ENCODE peak calls at places on chromosome 6, in eight cellular contexts. One of them, this sample, is unnamed. For H3K9me3, the result is how much of the 10 kb centered on the place peaks cover.

GRCh38 chr6:116971959-116972358 is 94.9 kb downstream of the RFX6 start:
- DNase-seq in tibial artery: no peak
- DNase-seq in CD4-positive, CD25-positive, alpha-beta regulatory T cell: peak
- DNase-seq in neuronal stem cell: peak
- DNase-seq in mucosa of descending colon: no peak
- DNase-seq in endothelial cell of umbilical vein: peak
- DNase-seq in heart right ventricle: no peak
- DNase-seq in GM23248: peak
- DNase-seq in this sample: no peak

GRCh38 chr6:166586424-166587156 is at the start of gene RAMACL:
- DNase-seq in mucosa of descending colon: no peak
- DNase-seq in neuronal stem cell: no peak
- DNase-seq in tibial artery: no peak
- DNase-seq in CD4-positive, CD25-positive, alpha-beta regulatory T cell: peak
- DNase-seq in heart right ventricle: no peak
- DNase-seq in GM23248: no peak
- DNase-seq in endothelial cell of umbilical vein: no peak
- DNase-seq in this sample: no peak

GRCh38 chr6:1929931-1930330 is 315.5 kb downstream of the GMDS start:
- DNase-seq in GM23248: no peak
- DNase-seq in neuronal stem cell: no peak
- DNase-seq in CD4-positive, CD25-positive, alpha-beta regulatory T cell: no peak
- DNase-seq in heart right ventricle: no peak
- DNase-seq in mucosa of descending colon: no peak
- DNase-seq in endothelial cell of umbilical vein: no peak
- DNase-seq in tibial artery: no peak
- DNase-seq in this sample: no peak

GRCh38 chr6:26029857-26030653 is 57.2 kb upstream of the HFE start:
- DNase-seq in GM23248: no peak
- DNase-seq in heart right ventricle: no peak
- DNase-seq in CD4-positive, CD25-positive, alpha-beta regulatory T cell: no peak
- DNase-seq in mucosa of descending colon: no peak
- DNase-seq in tibial artery: no peak
- DNase-seq in endothelial cell of umbilical vein: no peak
- DNase-seq in neuronal stem cell: no peak
- DNase-seq in this sample: no peak

GRCh38 chr6:1001655-1002349 is 308.9 kb upstream of the EXOC2 start:
- DNase-seq in CD4-positive, CD25-positive, alpha-beta regulatory T cell: no peak
- DNase-seq in endothelial cell of umbilical vein: no peak
- DNase-seq in tibial artery: no peak
- DNase-seq in neuronal stem cell: no peak
- DNase-seq in mucosa of descending colon: no peak
- DNase-seq in heart right ventricle: no peak
- DNase-seq in GM23248: peak
- DNase-seq in this sample: no peak

GRCh38 chr6:32624565-32624964 is 12.6 kb upstream of the HLA-DQA1 start:
- DNase-seq in GM23248: no peak
- DNase-seq in heart right ventricle: no peak
- DNase-seq in tibial artery: no peak
- DNase-seq in neuronal stem cell: no peak
- DNase-seq in mucosa of descending colon: no peak
- DNase-seq in CD4-positive, CD25-positive, alpha-beta regulatory T cell: no peak
- DNase-seq in endothelial cell of umbilical vein: no peak
- DNase-seq in this sample: no peak

GRCh38 chr6:111764238-111765182 is 108.7 kb downstream of the FYN start:
- DNase-seq in GM23248: no peak
- DNase-seq in mucosa of descending colon: peak
- DNase-seq in CD4-positive, CD25-positive, alpha-beta regulatory T cell: peak
- DNase-seq in endothelial cell of umbilical vein: no peak
- DNase-seq in neuronal stem cell: no peak
- DNase-seq in tibial artery: no peak
- DNase-seq in heart right ventricle: no peak
- DNase-seq in this sample: no peak

GRCh38 chr6:21278078-21278790 is 315.3 kb upstream of the SOX4 start:
- DNase-seq in endothelial cell of umbilical vein: no peak
- DNase-seq in mucosa of descending colon: no peak
- DNase-seq in heart right ventricle: peak
- DNase-seq in GM23248: no peak
- DNase-seq in tibial artery: no peak
- DNase-seq in neuronal stem cell: no peak
- DNase-seq in CD4-positive, CD25-positive, alpha-beta regulatory T cell: no peak
- DNase-seq in this sample: no peak

GRCh38 chr6:119349341-119350201 is at the start of gene MAN1A1:
- DNase-seq in endothelial cell of umbilical vein: peak
- DNase-seq in CD4-positive, CD25-positive, alpha-beta regulatory T cell: peak
- DNase-seq in heart right ventricle: peak
- DNase-seq in mucosa of descending colon: peak
- DNase-seq in tibial artery: peak
- DNase-seq in neuronal stem cell: peak
- DNase-seq in GM23248: peak
- DNase-seq in this sample: peak

GRCh38 chr6:42766163-42766670 is 15.6 kb upstream of the BICRAL start:
- DNase-seq in tibial artery: no peak
- DNase-seq in GM23248: peak
- DNase-seq in heart right ventricle: no peak
- DNase-seq in neuronal stem cell: no peak
- DNase-seq in CD4-positive, CD25-positive, alpha-beta regulatory T cell: no peak
- DNase-seq in endothelial cell of umbilical vein: no peak
- DNase-seq in mucosa of descending colon: no peak
- DNase-seq in this sample: no peak

GRCh38 chr6:132140150-132140549 is 189.0 kb upstream of the CCN2 start:
- DNase-seq in heart right ventricle: no peak
- DNase-seq in CD4-positive, CD25-positive, alpha-beta regulatory T cell: no peak
- DNase-seq in neuronal stem cell: no peak
- DNase-seq in GM23248: no peak
- DNase-seq in tibial artery: no peak
- DNase-seq in endothelial cell of umbilical vein: no peak
- DNase-seq in mucosa of descending colon: no peak
- DNase-seq in this sample: no peak

GRCh38 chr6:81485395-81485794 is 267.1 kb downstream of the TENT5A start:
- DNase-seq in tibial artery: no peak
- DNase-seq in CD4-positive, CD25-positive, alpha-beta regulatory T cell: no peak
- DNase-seq in heart right ventricle: no peak
- DNase-seq in mucosa of descending colon: no peak
- DNase-seq in neuronal stem cell: no peak
- DNase-seq in endothelial cell of umbilical vein: no peak
- DNase-seq in GM23248: no peak
- DNase-seq in this sample: no peak

GRCh38 chr6:30611856-30612194 is 5.2 kb downstream of the PPP1R10 start:
- DNase-seq in endothelial cell of umbilical vein: no peak
- DNase-seq in neuronal stem cell: no peak
- DNase-seq in CD4-positive, CD25-positive, alpha-beta regulatory T cell: no peak
- DNase-seq in tibial artery: no peak
- DNase-seq in heart right ventricle: no peak
- DNase-seq in GM23248: no peak
- DNase-seq in mucosa of descending colon: no peak
- DNase-seq in this sample: no peak
- H3K4me3 ChIP-seq in endothelial cell of umbilical vein: no peak
- H3K4me3 ChIP-seq in neuronal stem cell: no peak
- H3K4me3 ChIP-seq in CD4-positive, CD25-positive, alpha-beta regulatory T cell: peak
- H3K4me3 ChIP-seq in tibial artery: no peak
- H3K4me3 ChIP-seq in heart right ventricle: no peak
- H3K4me3 ChIP-seq in GM23248: no peak
- H3K4me3 ChIP-seq in mucosa of descending colon: no peak
- H3K4me3 ChIP-seq in this sample: no peak

GRCh38 chr6:78744144-78744543 is 123.2 kb upstream of the IRAK1BP1 start:
- DNase-seq in mucosa of descending colon: no peak
- DNase-seq in endothelial cell of umbilical vein: no peak
- DNase-seq in tibial artery: no peak
- DNase-seq in neuronal stem cell: no peak
- DNase-seq in CD4-positive, CD25-positive, alpha-beta regulatory T cell: no peak
- DNase-seq in GM23248: no peak
- DNase-seq in heart right ventricle: no peak
- DNase-seq in this sample: no peak
- H3K9me3 ChIP-seq in mucosa of descending colon: under half
- H3K9me3 ChIP-seq in endothelial cell of umbilical vein: under half
- H3K9me3 ChIP-seq in tibial artery: under half
- H3K9me3 ChIP-seq in neuronal stem cell: under half
- H3K9me3 ChIP-seq in CD4-positive, CD25-positive, alpha-beta regulatory T cell: under half
- H3K9me3 ChIP-seq in GM23248: under half
- H3K9me3 ChIP-seq in heart right ventricle: under half
- H3K9me3 ChIP-seq in this sample: under half

GRCh38 chr6:79630883-79631799 is at the start of gene SH3BGRL2:
- DNase-seq in endothelial cell of umbilical vein: peak
- DNase-seq in neuronal stem cell: peak
- DNase-seq in GM23248: peak
- DNase-seq in tibial artery: peak
- DNase-seq in heart right ventricle: peak
- DNase-seq in mucosa of descending colon: peak
- DNase-seq in CD4-positive, CD25-positive, alpha-beta regulatory T cell: peak
- DNase-seq in this sample: peak

GRCh38 chr6:79632580-79632979 is 1.5 kb downstream of the SH3BGRL2 start:
- DNase-seq in mucosa of descending colon: no peak
- DNase-seq in GM23248: no peak
- DNase-seq in endothelial cell of umbilical vein: no peak
- DNase-seq in tibial artery: no peak
- DNase-seq in heart right ventricle: no peak
- DNase-seq in neuronal stem cell: no peak
- DNase-seq in CD4-positive, CD25-positive, alpha-beta regulatory T cell: no peak
- DNase-seq in this sample: no peak

GRCh38 chr6:79628466-79629288 is 2.5 kb upstream of the SH3BGRL2 start:
- DNase-seq in CD4-positive, CD25-positive, alpha-beta regulatory T cell: no peak
- DNase-seq in GM23248: no peak
- DNase-seq in neuronal stem cell: no peak
- DNase-seq in heart right ventricle: no peak
- DNase-seq in tibial artery: no peak
- DNase-seq in mucosa of descending colon: no peak
- DNase-seq in endothelial cell of umbilical vein: no peak
- DNase-seq in this sample: no peak

GRCh38 chr6:79631800-79632172 is 657 bp downstream of the SH3BGRL2 start:
- DNase-seq in neuronal stem cell: no peak
- DNase-seq in GM23248: peak
- DNase-seq in CD4-positive, CD25-positive, alpha-beta regulatory T cell: no peak
- DNase-seq in tibial artery: no peak
- DNase-seq in heart right ventricle: no peak
- DNase-seq in mucosa of descending colon: no peak
- DNase-seq in endothelial cell of umbilical vein: no peak
- DNase-seq in this sample: no peak

GRCh38 chr6:79630400-79630882 is 688 bp upstream of the SH3BGRL2 start:
- DNase-seq in tibial artery: no peak
- DNase-seq in CD4-positive, CD25-positive, alpha-beta regulatory T cell: no peak
- DNase-seq in GM23248: no peak
- DNase-seq in neuronal stem cell: no peak
- DNase-seq in endothelial cell of umbilical vein: no peak
- DNase-seq in mucosa of descending colon: no peak
- DNase-seq in heart right ventricle: no peak
- DNase-seq in this sample: no peak
- H3K4me3 ChIP-seq in tibial artery: peak
- H3K4me3 ChIP-seq in CD4-positive, CD25-positive, alpha-beta regulatory T cell: no peak
- H3K4me3 ChIP-seq in GM23248: peak
- H3K4me3 ChIP-seq in neuronal stem cell: peak
- H3K4me3 ChIP-seq in endothelial cell of umbilical vein: peak
- H3K4me3 ChIP-seq in mucosa of descending colon: peak
- H3K4me3 ChIP-seq in heart right ventricle: peak
- H3K4me3 ChIP-seq in this sample: peak

GRCh38 chr6:167770291-167770955 is 56.3 kb upstream of the AFDN start:
- DNase-seq in endothelial cell of umbilical vein: no peak
- DNase-seq in heart right ventricle: no peak
- DNase-seq in mucosa of descending colon: no peak
- DNase-seq in CD4-positive, CD25-positive, alpha-beta regulatory T cell: no peak
- DNase-seq in tibial artery: no peak
- DNase-seq in neuronal stem cell: no peak
- DNase-seq in GM23248: no peak
- DNase-seq in this sample: no peak
- H3K9me3 ChIP-seq in endothelial cell of umbilical vein: under half
- H3K9me3 ChIP-seq in heart right ventricle: under half
- H3K9me3 ChIP-seq in mucosa of descending colon: under half
- H3K9me3 ChIP-seq in CD4-positive, CD25-positive, alpha-beta regulatory T cell: under half
- H3K9me3 ChIP-seq in tibial artery: under half
- H3K9me3 ChIP-seq in neuronal stem cell: under half
- H3K9me3 ChIP-seq in GM23248: under half
- H3K9me3 ChIP-seq in this sample: under half

DNA sequence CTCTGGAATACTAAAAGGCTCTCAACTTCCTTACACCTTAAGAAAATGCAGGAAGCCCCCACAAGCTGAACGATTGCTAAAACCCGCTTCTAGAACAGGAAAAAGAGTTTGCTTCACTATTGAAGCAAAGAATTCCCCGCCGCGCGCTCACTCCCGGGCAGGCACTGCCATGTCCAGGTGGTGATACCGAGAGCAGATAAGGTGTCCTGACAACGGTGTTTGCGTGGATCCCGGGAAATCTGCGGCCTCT is 1.1 kb downstream of the RRAGD start:
- DNase-seq in endothelial cell of umbilical vein: no peak
- DNase-seq in tibial artery: peak
- DNase-seq in CD4-positive, CD25-positive, alpha-beta regulatory T cell: no peak
- DNase-seq in heart right ventricle: no peak
- DNase-seq in mucosa of descending colon: no peak
- DNase-seq in GM23248: peak
- DNase-seq in neuronal stem cell: no peak
- DNase-seq in this sample: no peak
- H3K4me3 ChIP-seq in endothelial cell of umbilical vein: no peak
- H3K4me3 ChIP-seq in tibial artery: peak
- H3K4me3 ChIP-seq in CD4-positive, CD25-positive, alpha-beta regulatory T cell: peak
- H3K4me3 ChIP-seq in heart right ventricle: peak
- H3K4me3 ChIP-seq in mucosa of descending colon: peak
- H3K4me3 ChIP-seq in GM23248: peak
- H3K4me3 ChIP-seq in neuronal stem cell: peak
- H3K4me3 ChIP-seq in this sample: peak

GRCh38 chr6:57324538-57324937 is 7.1 kb downstream of the PRIM2 start:
- DNase-seq in mucosa of descending colon: no peak
- DNase-seq in tibial artery: no peak
- DNase-seq in GM23248: peak
- DNase-seq in endothelial cell of umbilical vein: peak
- DNase-seq in heart right ventricle: no peak
- DNase-seq in neuronal stem cell: no peak
- DNase-seq in CD4-positive, CD25-positive, alpha-beta regulatory T cell: peak
- DNase-seq in this sample: no peak

GRCh38 chr6:57329933-57330332 is 12.5 kb downstream of the PRIM2 start:
- DNase-seq in CD4-positive, CD25-positive, alpha-beta regulatory T cell: no peak
- DNase-seq in endothelial cell of umbilical vein: no peak
- DNase-seq in GM23248: no peak
- DNase-seq in neuronal stem cell: no peak
- DNase-seq in heart right ventricle: no peak
- DNase-seq in mucosa of descending colon: no peak
- DNase-seq in tibial artery: no peak
- DNase-seq in this sample: no peak

GRCh38 chr6:57327311-57327710 is 9.9 kb downstream of the PRIM2 start:
- DNase-seq in GM23248: no peak
- DNase-seq in tibial artery: no peak
- DNase-seq in mucosa of descending colon: no peak
- DNase-seq in CD4-positive, CD25-positive, alpha-beta regulatory T cell: no peak
- DNase-seq in neuronal stem cell: no peak
- DNase-seq in endothelial cell of umbilical vein: no peak
- DNase-seq in heart right ventricle: no peak
- DNase-seq in this sample: no peak

GRCh38 chr6:57328074-57328473 is 10.6 kb downstream of the PRIM2 start:
- DNase-seq in neuronal stem cell: no peak
- DNase-seq in GM23248: no peak
- DNase-seq in mucosa of descending colon: no peak
- DNase-seq in endothelial cell of umbilical vein: no peak
- DNase-seq in CD4-positive, CD25-positive, alpha-beta regulatory T cell: no peak
- DNase-seq in tibial artery: no peak
- DNase-seq in heart right ventricle: no peak
- DNase-seq in this sample: no peak
- H3K9me3 ChIP-seq in neuronal stem cell: half or more
- H3K9me3 ChIP-seq in GM23248: under half
- H3K9me3 ChIP-seq in mucosa of descending colon: under half
- H3K9me3 ChIP-seq in endothelial cell of umbilical vein: under half
- H3K9me3 ChIP-seq in CD4-positive, CD25-positive, alpha-beta regulatory T cell: under half
- H3K9me3 ChIP-seq in tibial artery: under half
- H3K9me3 ChIP-seq in heart right ventricle: under half
- H3K9me3 ChIP-seq in this sample: under half

GRCh38 chr6:10343320-10343719 is 71.6 kb downstream of the TFAP2A start:
- DNase-seq in heart right ventricle: no peak
- DNase-seq in neuronal stem cell: no peak
- DNase-seq in endothelial cell of umbilical vein: no peak
- DNase-seq in tibial artery: no peak
- DNase-seq in mucosa of descending colon: no peak
- DNase-seq in GM23248: no peak
- DNase-seq in CD4-positive, CD25-positive, alpha-beta regulatory T cell: no peak
- DNase-seq in this sample: no peak
- H3K4me3 ChIP-seq in heart right ventricle: no peak
- H3K4me3 ChIP-seq in neuronal stem cell: no peak
- H3K4me3 ChIP-seq in endothelial cell of umbilical vein: no peak
- H3K4me3 ChIP-seq in tibial artery: no peak
- H3K4me3 ChIP-seq in mucosa of descending colon: no peak
- H3K4me3 ChIP-seq in GM23248: no peak
- H3K4me3 ChIP-seq in CD4-positive, CD25-positive, alpha-beta regulatory T cell: no peak
- H3K4me3 ChIP-seq in this sample: no peak

This sample was measured in RWPE2.